ENCODE peak calls at places on chromosomes 7 and 10, in six cellular contexts. X is activated T-cell treated with anti-CD3 and anti-CD28 coated beads for 1 hour; M is stimulated activated CD4-positive, alpha-beta T cell treated with anti-CD3 and anti-CD28 coated beads, Interleukin-12 subunit alpha, Interleukin-12 subunit beta, amount 100 ng/mL, for 48 hours; L is GM10248; U is mucosa of descending colon; D is foreskin fibroblast. Q is an unnamed sample.

GRCh38 chr10:127694580-127695193 is 42.3 kb upstream of the FOXI2 start:
- DNase-seq in M (peak; percentile 23), L (peak; percentile 33), U (no peak), X (no peak), D (no peak), Q (peak; percentile 79)

GRCh38 chr7:155701972-155702544 is 57.6 kb downstream of the RBM33 start:
- DNase-seq in M (no peak), U (no peak), D (no peak), X (no peak), L (no peak), Q (no peak)

GRCh38 chr10:117373848-117374505 is 1.3 kb downstream of the PDZD8 start:
- DNase-seq in U (peak; percentile 65), L (peak; percentile 32), X (no peak), D (peak; percentile 42), M (peak; percentile 8), Q (peak; percentile 43)

GRCh38 chr10:131821378-131822012 is 79.3 kb upstream of the PPP2R2D start:
- DNase-seq in X (no peak), M (no peak), D (no peak), U (peak; percentile 5), L (no peak), Q (no peak)

GRCh38 chr10:33799944-33800323 is 465.5 kb upstream of the NRP1 start:
- DNase-seq in D (no peak), U (no peak), L (no peak), X (no peak), M (no peak), Q (no peak)

GRCh38 chr10:103451871-103452713 is at the start of gene CALHM2:
- DNase-seq in M (peak; percentile 58), U (peak; percentile 79), X (peak; percentile 56), D (peak; percentile 41), L (peak; percentile 89), Q (peak; percentile 32)

GRCh38 chr10:5479481-5480161 is 19.7 kb downstream of the CALML5 start:
- DNase-seq in U (no peak), M (no peak), L (no peak), D (no peak), X (no peak), Q (peak; percentile 21)

GRCh38 chr7:148385009-148385682 is 205.4 kb upstream of the C7orf33 start:
- DNase-seq in L (no peak), M (no peak), X (no peak), D (no peak), U (no peak), Q (no peak)

GRCh38 chr7:35878356-35878755 is 77.5 kb downstream of the SEPTIN7 start:
- DNase-seq in X (no peak), D (peak; percentile 7), U (no peak), L (no peak), M (no peak), Q (no peak)

GRCh38 chr10:100980327-100981110 is 6.8 kb downstream of the MRPL43 start:
- DNase-seq in L (no peak), D (no peak), U (no peak), X (no peak), M (no peak), Q (no peak)

GRCh38 chr7:36473454-36474282 is 84.0 kb downstream of the ANLN start:
- DNase-seq in X (no peak), L (no peak), U (no peak), D (peak; percentile 5), M (peak; percentile 32), Q (peak; percentile 47)

GRCh38 chr10:44386546-44387052 is 1.7 kb upstream of the CXCL12 start:
- DNase-seq in L (peak; percentile 85), D (peak; percentile 44), U (no peak), X (no peak), M (peak; percentile 30), Q (peak; percentile 41)

GRCh38 chr10:71246591-71247143 is 34.3 kb downstream of the UNC5B start:
- DNase-seq in D (no peak), X (no peak), L (no peak), U (peak; percentile 91), M (no peak), Q (no peak)

GRCh38 chr10:124084693-124085092 is 8.7 kb downstream of the CHST15 start:
- DNase-seq in L (no peak), U (no peak), M (no peak), X (no peak), D (no peak), Q (no peak)

GRCh38 chr7:158289761-158290523 is 297.7 kb downstream of the PTPRN2 start:
- DNase-seq in L (no peak), U (no peak), D (no peak), M (no peak), X (no peak), Q (no peak)

GRCh38 chr7:101507791-101508252 is 121.3 kb downstream of the MYL10 start:
- DNase-seq in U (no peak), L (no peak), X (no peak), D (no peak), M (peak; percentile 12), Q (peak; percentile 89)

GRCh38 chr10:75450654-75451419 is 19.4 kb downstream of the LRMDA start:
- DNase-seq in X (no peak), M (no peak), U (no peak), L (no peak), D (no peak), Q (no peak)

GRCh38 chr10:113228570-113228969 is 278.5 kb downstream of the TCF7L2 start:
- DNase-seq in M (no peak), L (no peak), U (no peak), D (peak; percentile 5), X (no peak), Q (no peak)

GRCh38 chr7:104458875-104459274 is 130.5 kb downstream of the LHFPL3 start:
- DNase-seq in U (no peak), X (no peak), M (no peak), D (no peak), L (no peak), Q (no peak)

GRCh38 chr10:80985105-80985504 is 447.4 kb downstream of the SH2D4B start:
- DNase-seq in L (no peak), M (no peak), D (no peak), U (no peak), X (no peak), Q (no peak)

GRCh38 chr10:32953277-32953927 is 4.6 kb downstream of the ITGB1 start:
- DNase-seq in M (no peak), U (no peak), L (no peak), D (no peak), X (no peak), Q (no peak)

GRCh38 chr7:121442845-121443244 is 46.7 kb upstream of the FAM3C start:
- DNase-seq in L (no peak), D (no peak), U (no peak), X (no peak), M (no peak), Q (peak; percentile 20)

GRCh38 chr7:123809471-123809870 is 35.5 kb upstream of the HYAL4 start:
- DNase-seq in M (no peak), X (no peak), D (no peak), L (no peak), U (no peak), Q (no peak)

GRCh38 chr10:73905256-73906018 is 5.5 kb upstream of the PLAU start:
- DNase-seq in M (no peak), L (no peak), U (no peak), X (no peak), D (no peak), Q (no peak)

GRCh38 chr7:82605247-82605864 is 161.8 kb upstream of the CACNA2D1 start:
- DNase-seq in M (no peak), U (no peak), X (no peak), D (peak; percentile 26), L (peak; percentile 47), Q (peak; percentile 78)

GRCh38 chr7:100342761-100343160 is 15.2 kb upstream of the PILRB start:
- DNase-seq in X (no peak), D (no peak), M (no peak), U (no peak), L (no peak), Q (peak; percentile 21)

GRCh38 chr7:40015790-40016296 is 65.8 kb downstream of the CDK13 start:
- DNase-seq in U (no peak), L (peak; percentile 66), M (no peak), D (peak; percentile 4), X (no peak), Q (peak; percentile 41)

GRCh38 chr7:106064836-106065559 is 47.1 kb downstream of the SYPL1 start:
- DNase-seq in X (no peak), M (no peak), U (peak; percentile 90), D (peak; percentile 94), L (no peak), Q (no peak)

GRCh38 chr7:130095812-130096211 is 25.5 kb downstream of the KLHDC10 start:
- DNase-seq in U (no peak), X (no peak), D (peak; percentile 72), M (no peak), L (no peak), Q (no peak)

GRCh38 chr7:77933394-77933793 is 134.8 kb downstream of the PHTF2 start:
- DNase-seq in U (no peak), L (no peak), X (no peak), D (peak; percentile 6), M (no peak), Q (no peak)

GRCh38 chr7:100174582-100174981 is 2.6 kb downstream of the GPC2 start:
- DNase-seq in L (no peak), D (no peak), X (no peak), M (no peak), U (peak; percentile 22), Q (no peak)

GRCh38 chr7:76506081-76506440 is 4.3 kb upstream of the UPK3B start:
- DNase-seq in U (no peak), D (no peak), M (no peak), X (no peak), L (peak; percentile 13), Q (no peak)

GRCh38 chr10:131937832-131938231 is 37.0 kb downstream of the PPP2R2D start:
- DNase-seq in X (no peak), M (no peak), L (no peak), U (no peak), D (no peak), Q (no peak)

Q was measured in NAMALWA.